ENCODE peak calls at places on chromosomes 16 and 17, in four cellular contexts. A is fibroblast of lung, V is astrocyte, X is MM.1S. Z is an unnamed sample.

GRCh38 chr16:88533945-88534641 is 36.1 kb upstream of the ZC3H18 start:
- DNase-seq in A (peak; percentile 61), V (peak; percentile 25), X (peak; percentile 67), Z (peak; percentile 77)

GRCh38 chr17:44792276-44792675 is 33.5 kb downstream of the ADAM11 start:
- DNase-seq in A (peak; percentile 44), V (peak; percentile 65), X (no peak), Z (no peak)

GRCh38 chr17:58083491-58084316 is 485 bp downstream of the DYNLL2 start:
- DNase-seq in A (peak; percentile 41), V (peak; percentile 15), X (peak; percentile 57), Z (peak; percentile 68)

GRCh38 chr17:13920413-13920812 is 148.9 kb upstream of the COX10 start:
- DNase-seq in A (no peak), V (no peak), X (no peak), Z (no peak)

GRCh38 chr17:4941027-4941610 is 1.1 kb downstream of the RNF167 start:
- DNase-seq in A (no peak), V (no peak), X (no peak), Z (no peak)

GRCh38 chr16:55491691-55492090 is 12.7 kb downstream of the MMP2 start:
- DNase-seq in A (no peak), V (no peak), X (no peak), Z (no peak)

GRCh38 chr17:31697838-31698237 is 161.2 kb downstream of the COPRS start:
- DNase-seq in A (no peak), V (no peak), X (no peak), Z (no peak)

GRCh38 chr17:67243284-67243683 is 1.7 kb downstream of the HELZ start:
- DNase-seq in A (no peak), V (no peak), X (no peak), Z (no peak)

GRCh38 chr16:22664132-22664531 is 149.8 kb upstream of the HS3ST2 start:
- DNase-seq in A (no peak), V (no peak), X (no peak), Z (no peak)

GRCh38 chr16:46743232-46743719 is 4.9 kb downstream of the MYLK3 start:
- DNase-seq in A (peak; percentile 8), V (peak; percentile 35), X (no peak), Z (no peak)

GRCh38 chr17:38967290-38967738 is at the start of gene FBXO47:
- DNase-seq in A (peak; percentile 83), V (peak; percentile 77), X (no peak), Z (no peak)

GRCh38 chr16:55502801-55503366 is 6.0 kb upstream of the LPCAT2 start:
- DNase-seq in A (peak; percentile 98), V (peak; percentile 94), X (no peak), Z (no peak)

GRCh38 chr16:79312502-79312901 is 288.0 kb downstream of the MAF start:
- DNase-seq in A (no peak), V (no peak), X (no peak), Z (no peak)

GRCh38 chr17:4156750-4157381 is 13.9 kb downstream of the CYB5D2 start:
- DNase-seq in A (no peak), V (no peak), X (no peak), Z (no peak)

GRCh38 chr17:31392002-31392855 is 754 bp downstream of the RAB11FIP4 start:
- DNase-seq in A (no peak), V (no peak), X (no peak), Z (no peak)

GRCh38 chr17:253091-253846 is 71.8 kb upstream of the DOC2B start:
- DNase-seq in A (no peak), V (no peak), X (no peak), Z (no peak)

GRCh38 chr16:760498-761343 is at the start of gene MSLN:
- DNase-seq in A (no peak), V (peak; percentile 21), X (no peak), Z (no peak)

GRCh38 chr16:73063854-73064226 is 15.9 kb upstream of the ZFHX3 start:
- DNase-seq in A (no peak), V (no peak), X (no peak), Z (no peak)

GRCh38 chr16:56451753-56452689 is 667 bp downstream of the OGFOD1 start:
- DNase-seq in A (peak; percentile 36), V (peak; percentile 31), X (peak; percentile 17), Z (peak; percentile 11)

GRCh38 chr16:23171234-23171948 is 11.2 kb upstream of the SCNN1G start:
- DNase-seq in A (peak; percentile 14), V (peak; percentile 20), X (no peak), Z (no peak)

GRCh38 chr17:28505986-28506665 is at the start of gene FOXN1:
- DNase-seq in A (no peak), V (no peak), X (no peak), Z (no peak)

GRCh38 chr16:17657037-17657436 is 186.3 kb upstream of the XYLT1 start:
- DNase-seq in A (no peak), V (no peak), X (no peak), Z (no peak)

GRCh38 chr16:88377961-88378360 is 4.8 kb upstream of the ZNF469 start:
- DNase-seq in A (no peak), V (no peak), X (no peak), Z (no peak)

GRCh38 chr17:22265807-22266206 is 573.5 kb downstream of the KCNJ18 start:
- DNase-seq in A (no peak), V (no peak), X (no peak), Z (no peak)

GRCh38 chr16:22425036-22425801 is 50.8 kb upstream of the CDR2 start:
- DNase-seq in A (peak; percentile 34), V (no peak), X (no peak), Z (no peak)

GRCh38 chr17:73902416-73903181 is 258.4 kb upstream of the SDK2 start:
- DNase-seq in A (no peak), V (no peak), X (peak; percentile 19), Z (no peak)

GRCh38 chr17:27376637-27377547 is 79.4 kb upstream of the KSR1 start:
- DNase-seq in A (peak; percentile 58), V (peak; percentile 69), X (no peak), Z (no peak)

GRCh38 chr17:18157354-18157985 is 26.2 kb upstream of the ALKBH5 start:
- DNase-seq in A (no peak), V (no peak), X (no peak), Z (no peak)

GRCh38 chr17:9941305-9941704 is 36.2 kb upstream of the RCVRN start:
- DNase-seq in A (no peak), V (no peak), X (no peak), Z (no peak)

GRCh38 chr16:8868272-8869211 is at the start of gene CARHSP1:
- DNase-seq in A (peak; percentile 86), V (peak; percentile 73), X (peak; percentile 95), Z (peak; percentile 94)

GRCh38 chr17:16281351-16281750 is 64.3 kb downstream of the PIGL start:
- DNase-seq in A (peak; percentile 86), V (peak; percentile 95), X (no peak), Z (no peak)

GRCh38 chr17:83077411-83077810 is 2.0 kb upstream of the METRNL start:
- DNase-seq in A (no peak), V (no peak), X (no peak), Z (no peak)

GRCh38 chr16:49951568-49952195 is 73.3 kb upstream of the CNEP1R1 start:
- DNase-seq in A (no peak), V (no peak), X (no peak), Z (no peak)

GRCh38 chr17:80827646-80828643 is 163.7 kb upstream of the CHMP6 start:
- DNase-seq in A (no peak), V (peak; percentile 36), X (no peak), Z (no peak)

GRCh38 chr16:67429799-67430503 is 970 bp upstream of the HSD11B2 start:
- DNase-seq in A (no peak), V (no peak), X (no peak), Z (no peak)

GRCh38 chr16:67429053-67429798 is 1.7 kb upstream of the HSD11B2 start:
- DNase-seq in A (no peak), V (no peak), X (no peak), Z (no peak)

GRCh38 chr16:67426950-67427349 is 4.0 kb upstream of the HSD11B2 start:
- DNase-seq in A (no peak), V (no peak), X (no peak), Z (no peak)

GRCh38 chr16:67426022-67426421 is 4.9 kb upstream of the HSD11B2 start:
- DNase-seq in A (no peak), V (no peak), X (no peak), Z (no peak)

GRCh38 chr16:67428146-67428731 is 2.7 kb upstream of the HSD11B2 start:
- DNase-seq in A (peak; percentile 60), V (no peak), X (peak; percentile 43), Z (peak; percentile 54)
- TF ChIP-seq EZH2 in A (no peak), V (no peak), X (no peak), Z (no peak)

GRCh38 chr17:61396586-61397085 is 3.0 kb upstream of the TBX2 start:
- DNase-seq in A (peak; percentile 61), V (no peak), X (no peak), Z (no peak)
- TF ChIP-seq EZH2 in A (no peak), V (peak; percentile 91), X (no peak), Z (no peak)

GRCh38 chr16:67430504-67431076 is 331 bp upstream of the HSD11B2 start:
- DNase-seq in A (no peak), V (no peak), X (peak; percentile 14), Z (peak; percentile 18)
- TF ChIP-seq EZH2 in A (peak; percentile 92), V (peak; percentile 91), X (no peak), Z (peak; percentile 85)

GRCh38 chr16:85847036-85847435 is 47.5 kb downstream of the COX4I1 start:
- DNase-seq in A (no peak), V (no peak), X (no peak), Z (no peak)

GRCh38 chr16:85845276-85845675 is 45.8 kb downstream of the COX4I1 start:
- DNase-seq in A (no peak), V (no peak), X (no peak), Z (no peak)

GRCh38 chr16:85844786-85845185 is 45.3 kb downstream of the COX4I1 start:
- DNase-seq in A (peak; percentile 50), V (no peak), X (no peak), Z (no peak)

GRCh38 chr16:85847681-85848601 is 48.4 kb downstream of the COX4I1 start:
- DNase-seq in A (no peak), V (no peak), X (no peak), Z (no peak)

GRCh38 chr16:85846461-85846860 is 47.0 kb downstream of the COX4I1 start:
- DNase-seq in A (no peak), V (no peak), X (no peak), Z (no peak)
- TF ChIP-seq EZH2 in A (no peak), V (no peak), X (no peak), Z (no peak)

DNA sequence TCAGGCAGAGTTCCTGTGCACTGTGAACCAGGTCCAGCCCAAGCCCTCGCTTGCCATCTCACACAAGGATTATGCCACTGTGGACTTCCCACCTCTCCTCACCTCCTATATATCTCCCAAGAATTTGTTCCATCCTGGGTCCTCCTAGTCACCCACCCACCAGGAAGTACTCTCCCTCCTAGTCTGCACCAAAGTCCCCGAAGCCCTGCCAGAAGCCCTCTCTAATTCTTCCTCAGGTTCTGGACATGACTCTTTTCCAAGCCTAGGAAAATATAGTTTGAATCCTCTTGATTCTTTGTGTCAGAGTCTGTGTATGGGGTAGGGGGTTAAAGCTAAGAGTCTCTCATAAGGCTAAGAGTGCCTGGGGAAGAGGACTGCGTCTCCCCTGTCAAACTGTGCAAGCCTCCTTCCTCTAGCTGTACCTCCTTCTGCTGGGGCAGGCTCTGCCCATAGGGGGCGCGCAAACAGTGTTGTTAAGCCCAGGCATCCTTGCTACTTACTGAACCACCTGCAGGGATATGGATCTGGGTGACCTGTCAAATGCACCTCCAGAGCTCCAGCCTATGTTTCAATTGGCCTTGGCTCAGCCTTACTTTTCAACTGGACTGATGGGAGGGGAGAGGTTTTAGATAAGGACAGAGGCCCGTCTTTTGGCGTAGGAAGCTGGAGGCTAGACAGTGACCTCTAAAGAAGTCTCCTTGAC is 16.6 kb upstream of the DLX4 start:
- DNase-seq in A (peak; percentile 54), V (peak; percentile 28), X (peak; percentile 71), Z (peak; percentile 61)
- TF ChIP-seq EZH2 in A (no peak), V (no peak), X (no peak), Z (no peak)